ENCODE peak calls at places on chromosome 20, in five cellular contexts. X is fibroblast of lung, F is GM23338, M is HCT116, O is PC-3. Y is an unnamed sample.

GRCh38 chr20:19990911-19991707 is 26.1 kb upstream of the NAA20 start:
- DNase-seq in O (no peak), F (no peak), M (no peak), X (peak; percentile 82), Y (no peak)

GRCh38 chr20:46600286-46600752 is 49.9 kb upstream of the OCSTAMP start:
- DNase-seq in X (no peak), F (no peak), O (no peak), M (no peak), Y (no peak)

GRCh38 chr20:40687384-40688128 is 1.5 kb downstream of the MAFB start:
- DNase-seq in O (no peak), F (peak; percentile 73), X (peak; percentile 35), M (no peak), Y (peak; percentile 69)

GRCh38 chr20:56842086-56842485 is 213.0 kb downstream of the TFAP2C start:
- DNase-seq in M (no peak), F (no peak), X (no peak), O (no peak), Y (no peak)

GRCh38 chr20:24097051-24097450 is 108.5 kb upstream of the GGTLC1 start:
- DNase-seq in X (no peak), F (no peak), M (no peak), O (no peak), Y (no peak)

GRCh38 chr20:48278961-48279481 is 493.7 kb upstream of the SULF2 start:
- DNase-seq in F (no peak), M (no peak), X (peak; percentile 45), O (no peak), Y (no peak)

GRCh38 chr20:48745330-48745729 is 82.5 kb downstream of the PREX1 start:
- DNase-seq in X (no peak), O (no peak), M (no peak), F (no peak), Y (peak; percentile 13)

GRCh38 chr20:34516874-34517542 is 786 bp downstream of the DYNLRB1 start:
- DNase-seq in O (peak; percentile 4), M (no peak), F (peak; percentile 52), X (no peak), Y (peak; percentile 64)

GRCh38 chr20:49938173-49939163 is 2.3 kb downstream of the RNF114 start:
- DNase-seq in O (peak; percentile 40), X (peak; percentile 71), F (no peak), M (no peak), Y (peak; percentile 83)

GRCh38 chr20:49562341-49563014 is 5.5 kb downstream of the PTGIS start:
- DNase-seq in F (peak; percentile 84), M (peak; percentile 23), O (peak; percentile 74), X (peak; percentile 93), Y (peak; percentile 96)

GRCh38 chr20:24160563-24161355 is 172.2 kb upstream of the GGTLC1 start:
- DNase-seq in F (peak; percentile 65), X (peak; percentile 76), O (peak; percentile 71), M (no peak), Y (peak; percentile 82)

GRCh38 chr20:50735813-50736212 is 4.4 kb downstream of the PARD6B start:
- DNase-seq in X (no peak), M (no peak), F (no peak), O (peak; percentile 64), Y (peak; percentile 19)

GRCh38 chr20:5309971-5310370 is 6.8 kb downstream of the PROKR2 start:
- DNase-seq in X (no peak), O (peak; percentile 9), M (no peak), F (no peak), Y (no peak)

GRCh38 chr20:33108641-33109040 is 29.2 kb downstream of the BPIFB4 start:
- DNase-seq in M (no peak), X (no peak), F (no peak), O (no peak), Y (no peak)

GRCh38 chr20:8144282-8145245 is 12.5 kb downstream of the PLCB1 start:
- DNase-seq in F (peak; percentile 8), O (peak; percentile 43), X (peak; percentile 93), M (no peak), Y (peak; percentile 65)

GRCh38 chr20:58011947-58012610 is 216.4 kb downstream of the ANKRD60 start:
- DNase-seq in O (no peak), M (no peak), F (no peak), X (no peak), Y (no peak)

GRCh38 chr20:50580016-50580747 is 70.0 kb downstream of the PTPN1 start:
- DNase-seq in X (peak; percentile 43), F (peak; percentile 81), O (peak; percentile 77), M (peak; percentile 42), Y (peak; percentile 69)

GRCh38 chr20:8361008-8361652 is 229.1 kb downstream of the PLCB1 start:
- DNase-seq in F (no peak), O (no peak), M (no peak), X (peak; percentile 73), Y (peak; percentile 69)

GRCh38 chr20:15760217-15760567 is 813.1 kb downstream of the KIF16B start:
- DNase-seq in F (no peak), O (no peak), X (no peak), M (no peak), Y (peak; percentile 0)

GRCh38 chr20:60500038-60500701 is 541.9 kb downstream of the CDH26 start:
- DNase-seq in O (no peak), M (no peak), F (no peak), X (no peak), Y (no peak)

DNA sequence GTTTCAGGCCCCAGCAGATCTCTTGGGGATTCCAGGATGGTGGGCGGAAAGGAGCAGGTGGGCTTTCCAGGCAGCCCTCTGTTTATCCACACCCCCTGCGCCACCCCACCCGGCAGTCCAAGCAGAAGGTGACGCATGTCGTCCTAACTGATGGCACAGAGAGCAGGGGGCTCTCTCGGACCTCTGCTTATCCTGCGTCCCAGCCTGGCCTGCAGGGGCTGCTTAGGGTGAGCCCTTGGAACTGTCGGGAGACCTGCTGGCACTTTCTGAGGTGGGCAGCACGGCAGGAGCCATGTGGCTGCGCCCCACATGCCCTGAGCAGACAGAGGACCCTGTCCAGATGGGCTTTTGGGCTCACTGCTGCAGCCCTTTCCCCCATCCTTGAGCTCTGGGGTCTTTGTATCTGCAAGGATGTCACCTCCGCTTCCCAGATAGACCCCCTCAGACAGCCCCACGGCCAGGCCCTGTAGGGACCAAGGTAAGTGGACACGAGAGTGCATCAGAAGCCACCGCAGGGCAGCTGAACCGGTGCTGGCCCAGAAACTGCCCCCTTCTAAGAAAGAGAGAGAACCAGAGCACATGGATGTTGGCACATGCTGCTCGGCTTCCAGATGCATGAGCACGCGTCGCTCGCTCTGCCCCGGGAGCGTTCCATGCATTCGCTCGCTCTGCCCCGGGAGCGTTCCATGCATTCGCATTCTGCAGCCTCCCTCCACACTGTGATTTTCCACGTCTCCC is 246.8 kb downstream of the TAF4 start:
- DNase-seq in M (no peak), X (no peak), O (no peak), F (no peak), Y (no peak)
- TF ChIP-seq EZH2 in M (no peak), X (no peak), O (no peak), F (no peak), Y (no peak)

GRCh38 chr20:11810316-11811130 is 107.2 kb upstream of the BTBD3 start:
- DNase-seq in O (peak; percentile 75), X (peak; percentile 88), M (no peak), F (no peak), Y (peak; percentile 80)

DNA sequence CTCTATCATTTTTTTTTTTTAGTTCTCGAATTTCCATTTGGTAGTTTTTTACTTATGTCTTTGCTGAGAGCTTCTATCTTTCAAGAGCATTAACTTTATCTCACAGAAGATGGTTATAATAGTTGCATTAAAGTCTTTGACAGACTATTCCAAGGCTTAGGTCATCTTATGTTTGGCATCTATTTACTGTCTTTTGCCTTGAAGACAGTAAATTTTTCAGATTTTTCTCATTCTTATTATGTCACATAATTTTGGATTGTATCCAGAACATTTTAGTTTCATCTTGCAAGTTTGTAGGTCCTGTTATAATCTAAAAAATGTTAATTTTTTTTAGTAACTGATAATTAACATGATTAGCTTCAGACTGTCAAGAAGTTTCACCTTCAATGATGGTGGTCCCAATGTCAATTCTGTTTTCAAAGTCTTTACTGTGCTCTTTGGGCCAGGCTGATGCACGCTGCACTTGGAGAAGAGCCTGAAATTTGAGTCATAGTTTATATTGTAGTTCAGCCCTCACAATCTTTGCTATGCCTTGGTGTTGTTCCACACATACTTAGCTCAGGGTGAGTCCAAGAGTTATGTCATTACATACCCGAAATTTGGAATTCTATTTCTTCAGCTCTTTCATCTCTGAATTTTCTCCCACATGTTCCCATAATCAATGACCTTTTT is 110.5 kb upstream of the BTBD3 start:
- DNase-seq in F (no peak), O (peak; percentile 92), M (no peak), X (peak; percentile 94), Y (peak; percentile 93)
- TF ChIP-seq EZH2 in F (no peak), O (no peak), M (no peak), X (no peak), Y (no peak)

GRCh38 chr20:2804921-2805681 is 4.7 kb upstream of the CPXM1 start:
- DNase-seq in F (peak; percentile 71), M (no peak), O (no peak), X (no peak), Y (peak; percentile 52)
- TF ChIP-seq EZH2 in F (peak; percentile 88), M (no peak), O (no peak), X (no peak), Y (no peak)

DNA sequence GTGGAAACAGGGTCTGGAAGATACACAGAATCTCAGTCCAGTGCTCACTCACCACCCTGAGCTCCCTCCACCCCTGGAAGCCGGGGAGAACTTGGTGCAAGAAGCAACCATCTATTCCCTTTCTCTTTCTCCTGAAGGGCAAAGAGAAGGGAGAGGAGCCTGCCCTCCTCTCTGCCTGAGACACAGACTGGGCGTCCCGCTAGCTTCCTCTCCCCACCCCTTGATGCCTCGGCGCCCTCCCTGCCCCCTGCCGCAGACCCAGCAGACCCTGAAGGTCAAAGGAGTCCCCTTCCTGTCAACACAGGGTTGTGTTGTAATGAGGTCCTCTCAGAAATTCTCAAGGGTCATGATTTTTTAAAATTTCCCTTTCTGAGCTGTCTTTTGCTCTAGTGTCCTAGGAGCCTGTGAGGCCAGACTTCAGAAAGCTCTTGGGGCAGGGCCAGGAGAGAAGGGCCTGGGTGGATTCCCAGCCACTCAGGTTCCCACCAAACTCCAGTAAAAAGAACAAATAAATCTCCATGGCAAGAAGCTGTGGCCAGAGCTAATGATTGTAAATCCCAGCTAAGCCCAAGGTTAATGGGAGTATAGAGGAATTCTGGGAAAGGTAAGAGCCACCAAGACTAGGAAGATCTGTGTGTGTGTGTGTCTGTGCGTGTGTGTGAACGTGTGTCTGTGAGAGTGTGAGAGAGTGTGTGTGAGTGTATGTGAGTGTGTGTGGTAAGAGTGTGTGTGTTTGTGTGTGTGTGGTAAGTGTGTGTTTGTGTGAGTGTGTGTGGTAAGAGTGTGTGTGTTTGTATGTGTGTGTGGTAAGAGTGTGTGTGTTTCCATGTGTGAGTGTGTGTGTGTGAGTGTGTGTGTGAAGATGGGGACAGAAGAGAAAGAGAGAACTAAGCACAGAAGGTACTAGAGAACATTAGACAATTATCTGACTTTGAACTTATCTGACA is 1.0 kb upstream of the JPH2 start:
- DNase-seq in X (peak; percentile 53), O (peak; percentile 39), M (no peak), F (no peak), Y (peak; percentile 69)
- TF ChIP-seq EZH2 in X (no peak), O (no peak), M (no peak), F (no peak), Y (no peak)

Y was measured in GM23248.